ENCODE peak calls at places on chromosome 6, in ten cellular contexts. Y, N, E, D, W, U, I, F, Z and R are unnamed samples.

GRCh38 chr6:12716298-12716853 is at the start of gene PHACTR1:
- DNase-seq in I (no peak), E (no peak), W (no peak), N (no peak), Y (no peak), Z (no peak), U (no peak), D (no peak), F (no peak), R (no peak)

GRCh38 chr6:30885481-30885998 is 1.2 kb downstream of the DDR1 start:
- DNase-seq in W (peak), N (no peak), I (peak), U (peak), F (no peak), Y (peak), D (peak), E (no peak), Z (peak), R (no peak)

GRCh38 chr6:149127212-149127611 is 190.3 kb upstream of the TAB2 start:
- DNase-seq in Y (no peak), I (no peak), N (no peak), E (no peak), Z (no peak), W (no peak), D (no peak), F (no peak), U (peak), R (no peak)

GRCh38 chr6:132063204-132063603 is 112.0 kb upstream of the CCN2 start:
- DNase-seq in I (no peak), W (no peak), Y (no peak), D (no peak), Z (no peak), F (no peak), E (no peak), U (no peak), N (no peak), R (no peak)

GRCh38 chr6:136508701-136509387 is 41.4 kb downstream of the MAP7 start:
- DNase-seq in U (peak), D (no peak), I (no peak), Z (no peak), N (no peak), W (no peak), Y (no peak), E (no peak), F (no peak), R (no peak)

GRCh38 chr6:31899882-31900722 is 1.8 kb downstream of the ZBTB12 start:
- DNase-seq in I (no peak), F (no peak), N (no peak), E (no peak), Y (no peak), U (no peak), D (no peak), W (no peak), Z (no peak), R (no peak)

GRCh38 chr6:75230484-75231325 is 12.9 kb downstream of the COX7A2 start:
- DNase-seq in Z (peak), E (peak), I (peak), D (no peak), U (peak), N (no peak), W (no peak), F (no peak), Y (peak), R (no peak)

GRCh38 chr6:125793280-125793679 is 2.5 kb downstream of the NCOA7 start:
- DNase-seq in I (no peak), Z (no peak), F (no peak), W (no peak), D (no peak), N (no peak), U (no peak), E (no peak), Y (peak), R (no peak)